ENCODE peak calls at places on chromosomes 4 and X, in six cellular contexts. One of them, this sample, is unnamed. For H3K4me1, the result is how much of the 10 kb centered on the place peaks cover.

GRCh38 chr4:122005064-122005755 is 53.4 kb upstream of the TRPC3 start:
- DNase-seq in HCT116: no peak
- DNase-seq in HepG2: no peak
- DNase-seq in H1: no peak
- DNase-seq in K562: no peak
- DNase-seq in GM12878: no peak
- DNase-seq in this sample: no peak

GRCh38 chrX:130772313-130773140 is 130.5 kb downstream of the ENOX2 start:
- DNase-seq in HCT116: no peak
- DNase-seq in GM12878: no peak
- DNase-seq in HepG2: peak
- DNase-seq in H1: no peak
- DNase-seq in K562: peak
- DNase-seq in this sample: no peak

GRCh38 chr4:40200881-40201797 is 4.3 kb downstream of the RHOH start:
- DNase-seq in HepG2: no peak
- DNase-seq in HCT116: no peak
- DNase-seq in H1: no peak
- DNase-seq in GM12878: no peak
- DNase-seq in K562: peak
- DNase-seq in this sample: no peak

GRCh38 chr4:153222790-153223417 is 18.7 kb downstream of the TRIM2 start:
- DNase-seq in HCT116: no peak
- DNase-seq in GM12878: no peak
- DNase-seq in H1: peak
- DNase-seq in HepG2: no peak
- DNase-seq in K562: no peak
- DNase-seq in this sample: no peak

GRCh38 chr4:94889961-94890360 is 132.2 kb downstream of the BMPR1B start:
- DNase-seq in K562: no peak
- DNase-seq in H1: no peak
- DNase-seq in HepG2: no peak
- DNase-seq in GM12878: no peak
- DNase-seq in HCT116: no peak
- DNase-seq in this sample: no peak

GRCh38 chr4:15003891-15004700 is 1.8 kb downstream of the CPEB2 start:
- DNase-seq in HCT116: no peak
- DNase-seq in H1: peak
- DNase-seq in HepG2: no peak
- DNase-seq in GM12878: no peak
- DNase-seq in K562: peak
- DNase-seq in this sample: no peak

GRCh38 chrX:3815896-3816664 is 102.6 kb upstream of the PRKX start:
- DNase-seq in GM12878: peak
- DNase-seq in HepG2: peak
- DNase-seq in H1: peak
- DNase-seq in HCT116: peak
- DNase-seq in K562: peak
- DNase-seq in this sample: no peak

GRCh38 chr4:176191974-176192373 is 3.4 kb downstream of the SPATA4 start:
- DNase-seq in K562: no peak
- DNase-seq in GM12878: no peak
- DNase-seq in H1: no peak
- DNase-seq in HepG2: no peak
- DNase-seq in HCT116: no peak
- DNase-seq in this sample: no peak

GRCh38 chr4:35725131-35725530 is 519.2 kb downstream of the ARAP2 start:
- DNase-seq in HCT116: no peak
- DNase-seq in GM12878: no peak
- DNase-seq in HepG2: peak
- DNase-seq in H1: no peak
- DNase-seq in K562: no peak
- DNase-seq in this sample: peak

GRCh38 chr4:164440196-164440595 is 313.7 kb upstream of the SMIM31 start:
- DNase-seq in HepG2: no peak
- DNase-seq in HCT116: no peak
- DNase-seq in H1: no peak
- DNase-seq in GM12878: no peak
- DNase-seq in K562: no peak
- DNase-seq in this sample: no peak

GRCh38 chr4:7040760-7041159 is 2.4 kb upstream of the TADA2B start:
- DNase-seq in HepG2: no peak
- DNase-seq in K562: no peak
- DNase-seq in H1: no peak
- DNase-seq in GM12878: no peak
- DNase-seq in HCT116: no peak
- DNase-seq in this sample: no peak

GRCh38 chr4:177791188-177791587 is 349.0 kb upstream of the AGA start:
- DNase-seq in H1: no peak
- DNase-seq in K562: no peak
- DNase-seq in GM12878: no peak
- DNase-seq in HCT116: no peak
- DNase-seq in HepG2: no peak
- DNase-seq in this sample: no peak

GRCh38 chr4:121951570-121952110 is at the start of gene TRPC3:
- DNase-seq in HCT116: no peak
- DNase-seq in H1: peak
- DNase-seq in HepG2: no peak
- DNase-seq in GM12878: no peak
- DNase-seq in K562: peak
- DNase-seq in this sample: no peak

GRCh38 chr4:6991771-6992557 is 51.2 kb upstream of the TADA2B start:
- DNase-seq in HepG2: no peak
- DNase-seq in HCT116: no peak
- DNase-seq in K562: no peak
- DNase-seq in GM12878: no peak
- DNase-seq in H1: no peak
- DNase-seq in this sample: no peak

GRCh38 chrX:123476636-123477219 is 256.1 kb downstream of the THOC2 start:
- DNase-seq in HepG2: no peak
- DNase-seq in HCT116: no peak
- DNase-seq in H1: no peak
- DNase-seq in K562: no peak
- DNase-seq in GM12878: no peak
- DNase-seq in this sample: no peak

GRCh38 chr4:184232212-184232611 is 14.5 kb upstream of the ENPP6 start:
- DNase-seq in GM12878: no peak
- DNase-seq in HCT116: no peak
- DNase-seq in H1: no peak
- DNase-seq in K562: no peak
- DNase-seq in HepG2: peak
- DNase-seq in this sample: no peak

GRCh38 chr4:101199507-101200285 is 147.6 kb downstream of the PPP3CA start:
- DNase-seq in GM12878: no peak
- DNase-seq in HCT116: no peak
- DNase-seq in H1: no peak
- DNase-seq in HepG2: no peak
- DNase-seq in K562: no peak
- DNase-seq in this sample: no peak

GRCh38 chr4:183504930-183505555 is at the start of gene ING2:
- DNase-seq in K562: peak
- DNase-seq in HepG2: peak
- DNase-seq in GM12878: no peak
- DNase-seq in HCT116: peak
- DNase-seq in H1: peak
- DNase-seq in this sample: no peak

GRCh38 chr4:183182873-183183725 is 84.0 kb downstream of the WWC2 start:
- DNase-seq in GM12878: no peak
- DNase-seq in HCT116: peak
- DNase-seq in H1: peak
- DNase-seq in HepG2: peak
- DNase-seq in K562: peak
- DNase-seq in this sample: peak

GRCh38 chr4:76804060-76804459 is 93.9 kb downstream of the SOWAHB start:
- DNase-seq in HCT116: no peak
- DNase-seq in H1: no peak
- DNase-seq in HepG2: no peak
- DNase-seq in GM12878: no peak
- DNase-seq in K562: no peak
- DNase-seq in this sample: no peak

GRCh38 chrX:7889138-7889537 is 38.1 kb downstream of the PNPLA4 start:
- DNase-seq in GM12878: no peak
- DNase-seq in HCT116: no peak
- DNase-seq in HepG2: no peak
- DNase-seq in H1: no peak
- DNase-seq in K562: no peak
- DNase-seq in this sample: no peak

GRCh38 chr4:106690487-106690886 is 321.9 kb upstream of the GIMD1 start:
- DNase-seq in H1: no peak
- DNase-seq in HCT116: no peak
- DNase-seq in HepG2: no peak
- DNase-seq in GM12878: no peak
- DNase-seq in K562: no peak
- DNase-seq in this sample: no peak

GRCh38 chr4:167196386-167196785 is 37.9 kb downstream of the SPOCK3 start:
- DNase-seq in H1: no peak
- DNase-seq in GM12878: no peak
- DNase-seq in HCT116: no peak
- DNase-seq in HepG2: peak
- DNase-seq in K562: no peak
- DNase-seq in this sample: no peak

GRCh38 chr4:187602339-187603092 is 393.1 kb upstream of the ZFP42 start:
- DNase-seq in HCT116: no peak
- DNase-seq in HepG2: no peak
- DNase-seq in GM12878: no peak
- DNase-seq in K562: no peak
- DNase-seq in H1: no peak
- DNase-seq in this sample: no peak

GRCh38 chr4:41413670-41414069 is 124.3 kb upstream of the LIMCH1 start:
- DNase-seq in H1: no peak
- DNase-seq in HCT116: no peak
- DNase-seq in HepG2: no peak
- DNase-seq in K562: no peak
- DNase-seq in GM12878: no peak
- DNase-seq in this sample: no peak

GRCh38 chrX:19698125-19698524 is 182.8 kb upstream of the MAP3K15 start:
- DNase-seq in GM12878: no peak
- DNase-seq in HCT116: no peak
- DNase-seq in HepG2: no peak
- DNase-seq in K562: no peak
- DNase-seq in H1: no peak
- DNase-seq in this sample: no peak

DNA sequence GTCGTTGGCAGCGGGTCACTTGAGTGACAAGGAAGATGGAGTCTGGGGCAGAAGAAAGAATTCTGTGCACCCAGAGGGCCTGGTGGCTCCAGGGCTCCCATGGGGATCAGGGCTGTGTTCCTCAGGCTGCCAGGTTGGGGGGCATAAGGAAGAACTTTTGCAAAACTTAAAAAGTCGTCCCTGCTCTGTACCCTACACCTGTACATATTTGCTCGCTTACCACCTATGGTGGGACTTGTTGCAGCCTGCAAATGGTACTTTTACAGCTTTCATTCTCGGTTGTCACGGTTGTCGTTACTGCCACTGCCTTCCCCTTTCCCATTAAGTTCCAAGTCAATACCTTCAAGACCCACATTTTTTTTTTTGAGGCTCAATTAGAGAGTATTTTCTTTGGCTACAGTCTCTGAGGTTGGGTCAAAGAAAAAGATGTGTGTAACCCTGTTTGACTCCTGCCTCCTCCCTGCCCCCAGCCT is 9.1 kb downstream of the ARX start:
- DNase-seq in HCT116: no peak
- DNase-seq in GM12878: no peak
- DNase-seq in HepG2: no peak
- DNase-seq in K562: no peak
- DNase-seq in H1: no peak
- DNase-seq in this sample: no peak
- TF ChIP-seq ZNF274 in HCT116: no peak
- TF ChIP-seq ZNF274 in GM12878: no peak
- TF ChIP-seq ZNF274 in HepG2: no peak
- TF ChIP-seq ZNF274 in K562: no peak
- TF ChIP-seq ZNF274 in H1: no peak
- TF ChIP-seq ZNF274 in this sample: no peak

DNA sequence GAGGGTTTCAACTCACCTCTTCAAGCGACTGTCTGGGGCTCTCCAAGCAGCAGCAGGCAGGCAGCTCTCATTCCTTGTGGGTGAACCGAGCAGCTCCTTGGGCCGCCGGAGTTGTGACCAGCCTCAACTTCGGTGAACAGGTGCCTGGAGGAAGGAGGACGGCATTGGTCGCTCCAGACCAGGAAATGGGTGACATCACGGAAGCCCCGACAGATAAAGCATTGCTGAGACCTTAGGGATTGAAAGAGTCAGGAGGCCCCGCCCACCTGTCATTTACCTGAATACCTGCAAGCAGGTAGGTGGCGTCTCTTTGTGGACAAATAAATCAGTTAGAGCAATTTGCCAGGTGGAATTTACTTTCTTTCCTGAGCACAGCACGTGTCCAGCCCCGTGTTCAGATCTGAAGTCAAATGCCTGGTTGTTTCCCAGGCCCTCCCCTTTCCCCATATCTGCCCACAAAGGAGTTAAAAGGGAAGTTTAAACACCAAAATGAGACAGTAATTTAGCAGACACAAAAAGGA is at the start of gene LNX1:
- DNase-seq in HepG2: no peak
- DNase-seq in K562: peak
- DNase-seq in HCT116: peak
- DNase-seq in GM12878: no peak
- DNase-seq in H1: peak
- DNase-seq in this sample: no peak
- H3K9ac ChIP-seq in HepG2: no peak
- H3K9ac ChIP-seq in K562: peak
- H3K9ac ChIP-seq in HCT116: peak
- H3K9ac ChIP-seq in GM12878: no peak
- H3K9ac ChIP-seq in H1: no peak
- H3K9ac ChIP-seq in this sample: peak

GRCh38 chrX:150697641-150698040 is 4.4 kb downstream of the MTMR1 start:
- DNase-seq in HepG2: no peak
- DNase-seq in H1: no peak
- DNase-seq in GM12878: no peak
- DNase-seq in HCT116: no peak
- DNase-seq in K562: no peak
- DNase-seq in this sample: no peak

GRCh38 chrX:150704030-150704613 is 10.9 kb downstream of the MTMR1 start:
- DNase-seq in K562: no peak
- DNase-seq in GM12878: no peak
- DNase-seq in H1: no peak
- DNase-seq in HCT116: no peak
- DNase-seq in HepG2: no peak
- DNase-seq in this sample: no peak

GRCh38 chrX:150696836-150697235 is 3.6 kb downstream of the MTMR1 start:
- DNase-seq in GM12878: no peak
- DNase-seq in H1: no peak
- DNase-seq in HCT116: no peak
- DNase-seq in K562: no peak
- DNase-seq in HepG2: no peak
- DNase-seq in this sample: no peak

GRCh38 chrX:150696264-150696789 is 3.1 kb downstream of the MTMR1 start:
- DNase-seq in HCT116: no peak
- DNase-seq in H1: no peak
- DNase-seq in K562: no peak
- DNase-seq in HepG2: no peak
- DNase-seq in GM12878: no peak
- DNase-seq in this sample: no peak

GRCh38 chrX:150700107-150700506 is 6.9 kb downstream of the MTMR1 start:
- DNase-seq in H1: no peak
- DNase-seq in HCT116: no peak
- DNase-seq in HepG2: no peak
- DNase-seq in GM12878: no peak
- DNase-seq in K562: no peak
- DNase-seq in this sample: no peak
- H3K4me1 ChIP-seq in H1: under half
- H3K4me1 ChIP-seq in HCT116: under half
- H3K4me1 ChIP-seq in HepG2: under half
- H3K4me1 ChIP-seq in GM12878: under half
- H3K4me1 ChIP-seq in K562: under half
- H3K4me1 ChIP-seq in this sample: under half

GRCh38 chrX:2677764-2678163 is 13.3 kb upstream of the CD99 start:
- DNase-seq in GM12878: no peak
- DNase-seq in HCT116: peak
- DNase-seq in HepG2: no peak
- DNase-seq in K562: peak
- DNase-seq in H1: no peak
- DNase-seq in this sample: no peak
- TF ChIP-seq ZNF274 in GM12878: no peak
- TF ChIP-seq ZNF274 in HCT116: no peak
- TF ChIP-seq ZNF274 in HepG2: no peak
- TF ChIP-seq ZNF274 in K562: no peak
- TF ChIP-seq ZNF274 in H1: no peak
- TF ChIP-seq ZNF274 in this sample: no peak